ENCODE peak calls at places on chromosomes 5 and 9, in nine cellular contexts. One of them, this sample, is unnamed.

GRCh38 chr5:154466147-154466546 is 11.9 kb downstream of the HAND1 start:
- DNase-seq in fibroblast of lung: no peak
- DNase-seq in tibial nerve: no peak
- DNase-seq in testis: no peak
- DNase-seq in aorta: no peak
- DNase-seq in left ventricle myocardium inferior: no peak
- DNase-seq in pancreas: no peak
- DNase-seq in heart left ventricle: no peak
- DNase-seq in prostate gland: no peak
- DNase-seq in this sample: no peak

GRCh38 chr5:98772415-98773213 is 849 bp upstream of the RGMB start:
- DNase-seq in fibroblast of lung: peak; percentile 89
- DNase-seq in tibial nerve: peak; percentile 30
- DNase-seq in testis: peak; percentile 79
- DNase-seq in aorta: peak; percentile 89
- DNase-seq in left ventricle myocardium inferior: peak; percentile 68
- DNase-seq in pancreas: peak; percentile 79
- DNase-seq in heart left ventricle: peak; percentile 71
- DNase-seq in prostate gland: peak; percentile 89
- DNase-seq in this sample: peak; percentile 90

GRCh38 chr5:113381015-113381326 is 53.8 kb downstream of the TSSK1B start:
- DNase-seq in fibroblast of lung: no peak
- DNase-seq in tibial nerve: no peak
- DNase-seq in testis: no peak
- DNase-seq in aorta: no peak
- DNase-seq in left ventricle myocardium inferior: no peak
- DNase-seq in pancreas: no peak
- DNase-seq in heart left ventricle: no peak
- DNase-seq in prostate gland: no peak
- DNase-seq in this sample: no peak

GRCh38 chr9:134268308-134268724 is 57.9 kb upstream of the RXRA start:
- DNase-seq in fibroblast of lung: no peak
- DNase-seq in tibial nerve: no peak
- DNase-seq in testis: no peak
- DNase-seq in aorta: no peak
- DNase-seq in left ventricle myocardium inferior: no peak
- DNase-seq in pancreas: no peak
- DNase-seq in heart left ventricle: no peak
- DNase-seq in prostate gland: no peak
- DNase-seq in this sample: peak; percentile 31

GRCh38 chr5:4893063-4893744 is 246.9 kb upstream of the ADAMTS16 start:
- DNase-seq in fibroblast of lung: no peak
- DNase-seq in tibial nerve: no peak
- DNase-seq in testis: no peak
- DNase-seq in aorta: no peak
- DNase-seq in left ventricle myocardium inferior: no peak
- DNase-seq in pancreas: no peak
- DNase-seq in heart left ventricle: no peak
- DNase-seq in prostate gland: no peak
- DNase-seq in this sample: no peak

GRCh38 chr9:19408693-19409405 is at the start of gene ACER2:
- DNase-seq in fibroblast of lung: peak; percentile 88
- DNase-seq in tibial nerve: peak; percentile 93
- DNase-seq in testis: peak; percentile 94
- DNase-seq in aorta: peak; percentile 99
- DNase-seq in left ventricle myocardium inferior: peak; percentile 96
- DNase-seq in pancreas: peak; percentile 97
- DNase-seq in heart left ventricle: peak; percentile 96
- DNase-seq in prostate gland: peak; percentile 95
- DNase-seq in this sample: peak; percentile 97

GRCh38 chr9:107280543-107280942 is 2.5 kb upstream of the RAD23B start:
- DNase-seq in fibroblast of lung: peak; percentile 16
- DNase-seq in tibial nerve: no peak
- DNase-seq in testis: no peak
- DNase-seq in aorta: no peak
- DNase-seq in left ventricle myocardium inferior: no peak
- DNase-seq in pancreas: no peak
- DNase-seq in heart left ventricle: no peak
- DNase-seq in prostate gland: no peak
- DNase-seq in this sample: no peak

GRCh38 chr5:110973510-110973909 is 98.0 kb upstream of the TSLP start:
- DNase-seq in fibroblast of lung: no peak
- DNase-seq in tibial nerve: no peak
- DNase-seq in testis: no peak
- DNase-seq in aorta: no peak
- DNase-seq in left ventricle myocardium inferior: no peak
- DNase-seq in pancreas: no peak
- DNase-seq in heart left ventricle: no peak
- DNase-seq in prostate gland: no peak
- DNase-seq in this sample: no peak

GRCh38 chr5:163330723-163331668 is 106.4 kb upstream of the CCNG1 start:
- DNase-seq in fibroblast of lung: no peak
- DNase-seq in tibial nerve: no peak
- DNase-seq in testis: no peak
- DNase-seq in aorta: no peak
- DNase-seq in left ventricle myocardium inferior: no peak
- DNase-seq in pancreas: no peak
- DNase-seq in heart left ventricle: no peak
- DNase-seq in prostate gland: no peak
- DNase-seq in this sample: no peak

GRCh38 chr5:15615859-15616258 is 115.9 kb downstream of the FBXL7 start:
- DNase-seq in fibroblast of lung: peak; percentile 60
- DNase-seq in tibial nerve: no peak
- DNase-seq in testis: no peak
- DNase-seq in aorta: no peak
- DNase-seq in left ventricle myocardium inferior: no peak
- DNase-seq in pancreas: no peak
- DNase-seq in heart left ventricle: no peak
- DNase-seq in prostate gland: no peak
- DNase-seq in this sample: no peak

GRCh38 chr5:79055017-79055416 is 14.5 kb downstream of the DMGDH start:
- DNase-seq in fibroblast of lung: no peak
- DNase-seq in tibial nerve: no peak
- DNase-seq in testis: no peak
- DNase-seq in aorta: no peak
- DNase-seq in left ventricle myocardium inferior: no peak
- DNase-seq in pancreas: no peak
- DNase-seq in heart left ventricle: no peak
- DNase-seq in prostate gland: no peak
- DNase-seq in this sample: no peak

GRCh38 chr5:57277085-57277484 is 103.2 kb downstream of the GPBP1 start:
- DNase-seq in fibroblast of lung: peak; percentile 15
- DNase-seq in tibial nerve: no peak
- DNase-seq in testis: no peak
- DNase-seq in aorta: no peak
- DNase-seq in left ventricle myocardium inferior: no peak
- DNase-seq in pancreas: no peak
- DNase-seq in heart left ventricle: no peak
- DNase-seq in prostate gland: no peak
- DNase-seq in this sample: no peak

GRCh38 chr5:59218424-59219045 is 635.7 kb downstream of the RAB3C start:
- DNase-seq in fibroblast of lung: no peak
- DNase-seq in tibial nerve: no peak
- DNase-seq in testis: no peak
- DNase-seq in aorta: no peak
- DNase-seq in left ventricle myocardium inferior: no peak
- DNase-seq in pancreas: no peak
- DNase-seq in heart left ventricle: no peak
- DNase-seq in prostate gland: no peak
- DNase-seq in this sample: no peak

GRCh38 chr5:139808481-139809330 is 13.1 kb downstream of the PSD2 start:
- DNase-seq in fibroblast of lung: peak; percentile 18
- DNase-seq in tibial nerve: no peak
- DNase-seq in testis: peak; percentile 24
- DNase-seq in aorta: peak; percentile 78
- DNase-seq in left ventricle myocardium inferior: peak; percentile 27
- DNase-seq in pancreas: no peak
- DNase-seq in heart left ventricle: no peak
- DNase-seq in prostate gland: no peak
- DNase-seq in this sample: peak; percentile 44

GRCh38 chr5:111774525-111774924 is 17.5 kb upstream of the NREP start:
- DNase-seq in fibroblast of lung: peak; percentile 93
- DNase-seq in tibial nerve: no peak
- DNase-seq in testis: no peak
- DNase-seq in aorta: no peak
- DNase-seq in left ventricle myocardium inferior: peak; percentile 17
- DNase-seq in pancreas: no peak
- DNase-seq in heart left ventricle: no peak
- DNase-seq in prostate gland: peak; percentile 34
- DNase-seq in this sample: peak; percentile 68

GRCh38 chr5:24747327-24747726 is 102.5 kb upstream of the CDH10 start:
- DNase-seq in fibroblast of lung: no peak
- DNase-seq in tibial nerve: no peak
- DNase-seq in testis: no peak
- DNase-seq in aorta: no peak
- DNase-seq in left ventricle myocardium inferior: no peak
- DNase-seq in pancreas: no peak
- DNase-seq in heart left ventricle: no peak
- DNase-seq in prostate gland: no peak
- DNase-seq in this sample: no peak

GRCh38 chr9:127753556-127753955 is 18.5 kb upstream of the TOR2A start:
- DNase-seq in fibroblast of lung: no peak
- DNase-seq in tibial nerve: no peak
- DNase-seq in testis: no peak
- DNase-seq in aorta: no peak
- DNase-seq in left ventricle myocardium inferior: no peak
- DNase-seq in pancreas: no peak
- DNase-seq in heart left ventricle: no peak
- DNase-seq in prostate gland: no peak
- DNase-seq in this sample: no peak
- H3K4me3 ChIP-seq in fibroblast of lung: no peak overlapping the region
- H3K4me3 ChIP-seq in tibial nerve: no peak overlapping the region
- H3K4me3 ChIP-seq in testis: no peak overlapping the region
- H3K4me3 ChIP-seq in aorta: no peak overlapping the region
- H3K4me3 ChIP-seq in left ventricle myocardium inferior: peak overlapping the region; percentile 59
- H3K4me3 ChIP-seq in pancreas: no peak overlapping the region
- H3K4me3 ChIP-seq in heart left ventricle: no peak overlapping the region
- H3K4me3 ChIP-seq in prostate gland: no peak overlapping the region
- H3K4me3 ChIP-seq in this sample: no peak overlapping the region

DNA sequence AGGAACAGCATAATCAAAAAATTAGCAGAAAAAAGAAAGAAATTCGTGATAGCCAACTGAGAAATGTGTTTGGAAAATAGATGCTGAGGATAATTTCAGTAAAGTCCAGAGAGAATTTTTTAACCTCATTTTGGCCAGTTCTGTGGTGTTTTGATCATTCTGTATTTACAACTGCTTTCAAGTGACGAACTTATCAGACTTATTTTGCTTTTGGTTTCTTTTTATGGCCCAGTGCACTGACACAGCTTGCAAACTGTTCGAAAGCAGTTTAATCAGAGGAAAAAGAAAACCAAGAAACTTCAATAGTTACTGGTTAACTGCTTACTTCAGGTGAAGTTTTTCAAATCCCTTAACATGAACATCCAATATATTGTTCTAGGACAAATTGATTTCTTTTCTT is 1.9 kb downstream of the SDHA start:
- DNase-seq in fibroblast of lung: no peak
- DNase-seq in tibial nerve: no peak
- DNase-seq in testis: no peak
- DNase-seq in aorta: no peak
- DNase-seq in left ventricle myocardium inferior: no peak
- DNase-seq in pancreas: no peak
- DNase-seq in heart left ventricle: no peak
- DNase-seq in prostate gland: no peak
- DNase-seq in this sample: no peak
- H3K4me3 ChIP-seq in fibroblast of lung: peak overlapping the region; percentile 85
- H3K4me3 ChIP-seq in tibial nerve: no peak overlapping the region
- H3K4me3 ChIP-seq in testis: peak overlapping the region; percentile 97
- H3K4me3 ChIP-seq in aorta: peak overlapping the region; percentile 88
- H3K4me3 ChIP-seq in left ventricle myocardium inferior: peak overlapping the region; percentile 100
- H3K4me3 ChIP-seq in pancreas: peak overlapping the region; percentile 98
- H3K4me3 ChIP-seq in heart left ventricle: peak overlapping the region; percentile 98
- H3K4me3 ChIP-seq in prostate gland: peak overlapping the region; percentile 98
- H3K4me3 ChIP-seq in this sample: no peak overlapping the region

GRCh38 chr5:134111741-134112647 is 2.5 kb upstream of the TCF7 start:
- DNase-seq in fibroblast of lung: peak; percentile 68
- DNase-seq in tibial nerve: no peak
- DNase-seq in testis: no peak
- DNase-seq in aorta: no peak
- DNase-seq in left ventricle myocardium inferior: no peak
- DNase-seq in pancreas: no peak
- DNase-seq in heart left ventricle: no peak
- DNase-seq in prostate gland: no peak
- DNase-seq in this sample: no peak

GRCh38 chr5:134114886-134115805 is 665 bp downstream of the TCF7 start:
- DNase-seq in fibroblast of lung: no peak
- DNase-seq in tibial nerve: no peak
- DNase-seq in testis: peak; percentile 48
- DNase-seq in aorta: no peak
- DNase-seq in left ventricle myocardium inferior: no peak
- DNase-seq in pancreas: peak; percentile 73
- DNase-seq in heart left ventricle: no peak
- DNase-seq in prostate gland: no peak
- DNase-seq in this sample: peak; percentile 84

GRCh38 chr5:134113908-134114875 is at the start of gene TCF7:
- DNase-seq in fibroblast of lung: peak; percentile 77
- DNase-seq in tibial nerve: peak; percentile 42
- DNase-seq in testis: peak; percentile 75
- DNase-seq in aorta: peak; percentile 91
- DNase-seq in left ventricle myocardium inferior: peak; percentile 69
- DNase-seq in pancreas: peak; percentile 86
- DNase-seq in heart left ventricle: peak; percentile 70
- DNase-seq in prostate gland: peak; percentile 74
- DNase-seq in this sample: peak; percentile 90

GRCh38 chr5:134112726-134113571 is 1.5 kb upstream of the TCF7 start:
- DNase-seq in fibroblast of lung: no peak
- DNase-seq in tibial nerve: no peak
- DNase-seq in testis: no peak
- DNase-seq in aorta: no peak
- DNase-seq in left ventricle myocardium inferior: no peak
- DNase-seq in pancreas: no peak
- DNase-seq in heart left ventricle: no peak
- DNase-seq in prostate gland: no peak
- DNase-seq in this sample: no peak

DNA sequence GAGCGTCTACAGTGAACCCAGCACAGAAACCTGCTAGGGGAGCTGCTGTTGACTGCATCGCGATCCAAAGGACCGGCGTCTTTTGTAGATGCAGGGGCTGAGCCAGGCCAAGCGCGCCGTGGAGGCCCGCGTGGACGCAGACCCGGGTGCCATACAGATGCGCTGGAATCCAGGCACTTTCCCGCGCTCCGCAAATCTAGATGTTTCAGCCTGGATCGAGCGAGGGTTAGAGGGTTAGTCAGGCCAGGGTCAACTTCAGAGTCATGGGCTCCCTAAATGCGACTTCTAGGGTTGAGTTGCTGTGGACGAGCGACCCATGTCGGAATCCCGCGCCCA is 941 bp upstream of the TCF7 start:
- DNase-seq in fibroblast of lung: no peak
- DNase-seq in tibial nerve: no peak
- DNase-seq in testis: no peak
- DNase-seq in aorta: no peak
- DNase-seq in left ventricle myocardium inferior: no peak
- DNase-seq in pancreas: no peak
- DNase-seq in heart left ventricle: no peak
- DNase-seq in prostate gland: no peak
- DNase-seq in this sample: no peak
- H3K4me3 ChIP-seq in fibroblast of lung: no peak overlapping the region
- H3K4me3 ChIP-seq in tibial nerve: no peak overlapping the region
- H3K4me3 ChIP-seq in testis: peak overlapping the region; percentile 46
- H3K4me3 ChIP-seq in aorta: no peak overlapping the region
- H3K4me3 ChIP-seq in left ventricle myocardium inferior: peak overlapping the region; percentile 74
- H3K4me3 ChIP-seq in pancreas: no peak overlapping the region
- H3K4me3 ChIP-seq in heart left ventricle: peak overlapping the region; percentile 58
- H3K4me3 ChIP-seq in prostate gland: no peak overlapping the region
- H3K4me3 ChIP-seq in this sample: no peak overlapping the region

GRCh38 chr9:136900988-136901515 is 14.7 kb downstream of the TRAF2 start:
- DNase-seq in fibroblast of lung: no peak
- DNase-seq in tibial nerve: no peak
- DNase-seq in testis: no peak
- DNase-seq in aorta: no peak
- DNase-seq in left ventricle myocardium inferior: no peak
- DNase-seq in pancreas: no peak
- DNase-seq in heart left ventricle: no peak
- DNase-seq in prostate gland: no peak
- DNase-seq in this sample: no peak
- H3K4me3 ChIP-seq in fibroblast of lung: no peak overlapping the region
- H3K4me3 ChIP-seq in tibial nerve: no peak overlapping the region
- H3K4me3 ChIP-seq in testis: no peak overlapping the region
- H3K4me3 ChIP-seq in aorta: no peak overlapping the region
- H3K4me3 ChIP-seq in left ventricle myocardium inferior: no peak overlapping the region
- H3K4me3 ChIP-seq in pancreas: no peak overlapping the region
- H3K4me3 ChIP-seq in heart left ventricle: no peak overlapping the region
- H3K4me3 ChIP-seq in prostate gland: no peak overlapping the region
- H3K4me3 ChIP-seq in this sample: no peak overlapping the region

This sample was measured in mucosa of descending colon.